ENCODE peak calls at places on chromosomes 16 and 17, in eight cellular contexts. Q is psoas muscle, D is stomach, W is transverse colon, P is upper lobe of right lung, V is endodermal cell, S is right lobe of liver, X is prostate gland. Z is an unnamed sample. For H3K36me3, the result is how much of the 10 kb centered on the place peaks cover.

GRCh38 chr17:66507103-66507923 is 204.9 kb downstream of the PRKCA start:
- DNase-seq in V (no peak), P (no peak), S (no peak), W (no peak), Q (peak), D (no peak), X (peak), Z (no peak)

GRCh38 chr16:34078697-34079096 is 619.3 kb downstream of the TP53TG3F start:
- DNase-seq in Q (no peak), W (no peak), S (no peak), D (no peak), P (no peak), X (no peak), V (no peak), Z (no peak)

GRCh38 chr16:81975637-81976036 is 35.6 kb downstream of the SDR42E1 start:
- DNase-seq in P (no peak), S (no peak), W (no peak), V (no peak), D (no peak), X (no peak), Q (no peak), Z (no peak)

GRCh38 chr16:74903882-74904678 is 80.8 kb downstream of the WDR59 start:
- DNase-seq in D (no peak), V (no peak), X (no peak), S (no peak), Q (no peak), W (no peak), P (no peak), Z (no peak)

GRCh38 chr16:89466920-89467319 is 23.4 kb downstream of the ANKRD11 start:
- DNase-seq in D (no peak), W (no peak), V (no peak), X (no peak), Q (no peak), S (no peak), P (no peak), Z (no peak)

GRCh38 chr17:36855459-36855858 is 81.8 kb upstream of the LHX1 start:
- DNase-seq in P (no peak), D (no peak), V (no peak), X (no peak), S (no peak), Q (no peak), W (no peak), Z (no peak)

GRCh38 chr16:3952342-3953131 is 72.0 kb upstream of the CREBBP start:
- DNase-seq in V (peak), W (peak), P (peak), X (no peak), S (no peak), Q (peak), D (no peak), Z (no peak)

GRCh38 chr17:4858880-4859260 is 25.7 kb downstream of the MINK1 start:
- DNase-seq in W (peak), Q (peak), V (peak), P (peak), X (peak), D (peak), S (peak), Z (no peak)

GRCh38 chr16:13403326-13403725 is 501.9 kb downstream of the SHISA9 start:
- DNase-seq in X (no peak), V (no peak), Q (no peak), S (no peak), P (no peak), D (no peak), W (no peak), Z (no peak)

GRCh38 chr16:72554935-72555334 is 383.0 kb upstream of the PMFBP1 start:
- DNase-seq in P (no peak), W (no peak), Q (no peak), S (no peak), V (no peak), X (no peak), D (no peak), Z (no peak)

GRCh38 chr17:607341-608060 is 107.1 kb downstream of the VPS53 start:
- DNase-seq in P (no peak), X (no peak), D (no peak), S (no peak), W (no peak), Q (no peak), V (no peak), Z (no peak)

GRCh38 chr16:87017388-87018012 is 299.7 kb downstream of the C16orf95 start:
- DNase-seq in P (no peak), W (no peak), D (no peak), X (no peak), V (peak), S (no peak), Q (no peak), Z (no peak)

GRCh38 chr17:57085448-57086068 is 512 bp downstream of the AKAP1 start:
- DNase-seq in W (peak), D (peak), P (peak), S (peak), X (no peak), Q (peak), V (peak), Z (peak)

GRCh38 chr17:48110722-48111121 is 3.2 kb downstream of the SNX11 start:
- DNase-seq in P (no peak), S (no peak), W (no peak), Q (no peak), D (no peak), X (no peak), V (no peak), Z (no peak)
- H3K4me3 ChIP-seq in P (no peak), S (no peak), W (no peak), Q (no peak), D (no peak), X (no peak), V (no peak), Z (no peak)

DNA sequence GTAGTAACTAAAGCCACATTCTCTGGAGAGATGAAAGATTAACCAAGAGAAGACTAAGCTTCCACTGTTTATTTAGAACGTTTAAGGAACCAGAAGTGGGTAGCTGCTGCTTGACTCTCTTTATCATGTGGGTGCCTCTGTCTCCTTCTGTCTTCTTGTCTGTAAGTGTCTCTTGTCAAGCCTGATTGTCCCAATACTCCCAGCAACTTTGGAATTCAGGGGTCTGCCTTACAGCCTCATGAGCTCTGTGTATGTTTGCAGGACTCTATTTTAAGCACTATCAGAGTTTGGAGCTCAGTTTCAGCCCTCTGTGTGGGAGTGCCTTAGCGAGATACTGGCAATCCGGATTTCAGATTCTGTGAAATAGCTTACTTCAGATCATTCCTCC is 29.3 kb upstream of the SPACA3 start:
- DNase-seq in P (no peak), X (no peak), S (no peak), D (no peak), V (no peak), W (no peak), Q (no peak), Z (peak)
- H3K27ac ChIP-seq in P (no peak), X (no peak), S (no peak), D (peak), V (no peak), W (peak), Q (no peak), Z (peak)

DNA sequence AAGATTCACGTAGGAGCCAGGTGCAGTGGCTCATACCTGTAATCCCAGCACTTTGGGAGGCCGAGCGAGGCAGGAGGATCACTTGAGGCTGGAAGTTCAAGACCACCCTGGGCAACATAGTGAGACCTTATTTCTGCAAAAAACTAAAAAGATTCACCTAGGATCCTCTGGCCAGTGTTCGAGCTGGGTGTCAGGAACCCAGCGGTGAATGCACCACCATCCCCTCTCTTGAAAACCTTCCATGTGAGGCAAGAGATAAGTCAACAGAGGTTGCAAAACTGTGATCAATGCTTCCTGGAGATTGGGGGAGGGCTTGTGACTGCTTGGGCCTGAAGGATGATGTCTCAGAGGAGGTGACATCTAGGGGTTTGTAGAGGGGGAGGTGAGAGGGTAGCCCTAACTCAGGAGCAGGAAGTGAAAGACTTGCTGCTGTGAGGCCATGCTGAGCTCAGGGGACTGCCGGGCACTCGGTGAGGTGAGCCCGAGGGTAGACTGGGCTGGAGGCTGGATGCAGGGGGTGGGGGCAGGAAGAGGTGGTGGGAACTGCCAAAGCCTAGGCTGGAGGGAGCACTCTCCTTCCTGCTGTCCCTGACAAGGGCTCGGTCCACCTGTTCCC is 11.7 kb downstream of the GJD3 start:
- DNase-seq in S (peak), X (no peak), V (peak), D (no peak), P (no peak), W (no peak), Q (no peak), Z (no peak)
- H3K36me3 ChIP-seq in S (under half), X (under half), V (half or more), D (half or more), P (half or more), W (under half), Q (half or more), Z (under half)

DNA sequence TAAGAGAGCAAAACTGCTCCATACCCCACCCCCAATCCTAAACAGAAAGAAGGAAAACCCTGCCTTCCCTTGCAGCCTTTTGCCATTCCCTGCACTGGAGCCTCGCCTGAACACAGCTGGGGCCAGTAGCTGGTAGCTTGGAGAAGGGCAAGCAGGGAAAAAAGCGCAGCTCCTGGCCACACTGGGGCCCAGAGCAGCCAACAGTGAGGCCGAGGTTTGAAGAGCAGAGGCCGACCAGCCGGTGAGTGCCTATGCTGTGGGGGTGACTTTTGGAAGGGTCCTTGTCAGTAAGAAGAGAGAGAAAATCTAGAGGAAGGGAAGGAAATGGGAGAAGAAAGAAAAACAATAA is 3.2 kb upstream of the HOXB9 start:
- DNase-seq in Q (no peak), V (peak), W (no peak), X (no peak), S (no peak), D (no peak), P (no peak), Z (no peak)
- H3K4me3 ChIP-seq in Q (no peak), V (no peak), W (no peak), X (no peak), S (no peak), D (no peak), P (no peak), Z (no peak)

DNA sequence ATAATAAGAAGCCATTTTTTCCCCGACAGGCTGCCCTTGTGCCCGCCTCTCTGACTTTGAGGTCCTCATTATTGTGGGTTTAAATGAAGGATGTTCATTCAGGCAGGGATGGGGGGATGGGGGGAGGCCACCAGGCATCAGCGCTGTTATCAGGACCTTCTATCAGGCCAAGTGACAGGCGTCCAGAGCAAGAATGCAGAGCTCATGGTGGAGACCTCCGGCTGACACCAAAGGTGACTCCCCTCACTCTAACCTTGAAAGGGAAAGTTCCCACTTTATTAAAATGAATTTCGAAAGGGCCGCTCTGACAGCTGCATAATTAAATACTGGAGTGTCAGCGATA is 436.2 kb downstream of the MAF start:
- DNase-seq in P (no peak), V (no peak), D (no peak), Q (no peak), W (no peak), S (no peak), X (no peak), Z (no peak)
- H3K27ac ChIP-seq in P (peak), V (peak), D (no peak), Q (no peak), W (no peak), S (peak), X (no peak), Z (no peak)

GRCh38 chr17:83083368-83084201 is 4.2 kb downstream of the METRNL start:
- DNase-seq in V (peak), Q (peak), W (no peak), P (no peak), D (no peak), S (no peak), X (no peak), Z (peak)
- H3K36me3 ChIP-seq in V (under half), Q (under half), W (under half), P (under half), D (under half), S (under half), X (under half), Z (under half)

GRCh38 chr16:77273-77806 is 685 bp upstream of the MPG start:
- DNase-seq in W (peak), X (no peak), Q (peak), S (peak), D (peak), V (peak), P (peak), Z (peak)
- H3K4me3 ChIP-seq in W (peak), X (peak), Q (peak), S (peak), D (peak), V (peak), P (peak), Z (peak)

DNA sequence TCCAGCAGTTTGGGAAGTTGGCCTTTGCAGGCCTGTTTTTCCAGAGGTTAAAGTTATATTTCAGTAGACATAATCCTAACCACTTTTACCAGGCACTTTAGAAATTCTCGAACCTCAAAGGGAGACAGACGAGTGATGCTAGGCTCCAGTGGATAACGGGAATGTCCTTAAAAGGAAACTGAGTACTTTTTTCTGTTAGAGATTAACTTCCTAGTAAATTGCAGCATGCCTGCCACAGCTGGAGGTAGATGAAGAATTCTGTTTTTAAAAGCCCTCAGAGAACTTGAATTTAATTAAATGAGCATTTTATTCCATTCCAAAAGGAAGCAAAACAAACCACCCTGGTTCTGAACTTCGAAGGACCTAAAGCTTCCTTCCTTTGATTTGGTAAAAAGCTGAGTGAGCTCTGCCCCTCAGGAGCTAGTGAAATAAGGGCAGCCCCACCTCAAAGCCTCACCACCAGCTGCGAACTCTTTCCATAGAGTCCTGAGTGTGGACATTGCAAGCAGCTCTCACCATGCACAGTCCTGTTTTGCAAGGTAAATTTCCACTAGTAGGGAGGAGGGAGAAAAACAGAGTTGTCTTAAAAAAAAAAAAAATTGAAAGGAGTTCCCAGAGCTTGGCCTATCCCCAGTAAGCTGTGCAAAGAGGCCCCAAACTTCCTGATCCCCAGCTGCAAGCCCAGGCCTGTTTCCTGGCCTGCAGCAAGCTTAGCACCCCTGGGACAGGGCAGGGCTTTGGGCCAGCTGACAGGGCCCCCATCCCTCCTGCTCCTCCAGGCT is 11.3 kb downstream of the CHD9NB start:
- DNase-seq in S (no peak), V (peak), X (peak), D (peak), Q (peak), P (no peak), W (peak), Z (no peak)
- H3K27ac ChIP-seq in S (no peak), V (peak), X (peak), D (peak), Q (peak), P (no peak), W (peak), Z (no peak)

GRCh38 chr16:84895016-84895415 is 75.2 kb downstream of the CRISPLD2 start:
- DNase-seq in V (no peak), W (no peak), Q (no peak), P (no peak), X (no peak), S (no peak), D (no peak), Z (no peak)
- H3K36me3 ChIP-seq in V (under half), W (under half), Q (under half), P (under half), X (under half), S (under half), D (half or more), Z (under half)

DNA sequence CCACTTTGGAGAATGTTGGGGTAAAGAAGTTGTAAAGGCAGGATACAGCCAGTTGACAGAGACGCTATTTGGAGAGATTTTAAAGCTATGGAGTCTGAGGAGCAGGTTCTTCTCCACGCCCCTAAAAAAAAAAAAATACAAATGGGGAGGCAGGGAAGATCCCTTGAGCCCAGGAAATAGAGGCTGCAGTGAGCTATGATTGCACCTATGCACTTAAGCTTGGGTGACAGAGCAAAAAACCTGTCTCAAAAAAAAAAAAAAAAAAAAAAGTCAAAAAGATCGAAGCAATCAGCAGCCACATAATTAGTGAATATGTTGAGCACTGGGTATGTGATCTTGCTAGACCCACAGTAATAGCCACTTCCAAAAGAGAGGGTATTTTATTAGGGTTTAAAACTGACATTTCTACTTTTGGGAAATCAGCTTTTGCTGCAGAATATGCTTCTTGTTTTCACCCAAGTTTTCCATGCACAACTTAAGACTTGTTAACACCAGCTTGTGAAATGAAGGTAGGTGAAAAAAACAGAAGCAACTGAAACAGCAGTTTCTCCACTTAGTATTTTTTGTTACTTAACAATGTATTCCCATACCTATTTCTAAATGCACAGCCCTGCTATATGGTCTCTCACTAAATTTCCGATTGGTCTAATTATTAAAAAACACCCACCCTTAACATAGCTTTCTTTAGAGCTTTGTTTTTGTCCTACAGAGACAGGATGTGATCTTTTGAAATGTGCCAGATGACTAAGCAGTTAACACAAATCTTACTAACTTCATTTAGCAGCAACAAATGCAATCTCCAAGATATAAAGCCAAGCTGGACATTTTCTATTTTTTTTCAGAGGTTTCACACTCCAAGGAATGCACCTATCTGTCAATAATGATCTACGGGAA is 2.5 kb upstream of the ARL6IP1 start:
- DNase-seq in W (no peak), D (no peak), S (no peak), X (no peak), Q (no peak), P (no peak), V (no peak), Z (no peak)
- H3K4me3 ChIP-seq in W (no peak), D (no peak), S (no peak), X (no peak), Q (peak), P (no peak), V (peak), Z (no peak)